ENCODE peak calls at places on chromosome 12, in ten cellular contexts. X, Z, H, L, R, W, K, U, P and N are unnamed samples.

GRCh38 chr12:103809154-103809553 is 31.9 kb downstream of the NT5DC3 start:
- DNase-seq in K (no peak), W (no peak), X (no peak), L (no peak), R (no peak), P (no peak), U (no peak), H (no peak), Z (no peak), N (peak)

GRCh38 chr12:89999699-90000505 is 291.3 kb upstream of the ATP2B1 start:
- DNase-seq in P (no peak), K (no peak), W (no peak), X (no peak), H (no peak), L (no peak), U (no peak), R (no peak), Z (no peak), N (no peak)

GRCh38 chr12:42017036-42017435 is 127.6 kb downstream of the GXYLT1 start:
- DNase-seq in U (no peak), L (no peak), W (no peak), X (no peak), R (no peak), H (no peak), P (no peak), Z (no peak), K (no peak), N (no peak)

GRCh38 chr12:48788522-48788851 is 402 bp downstream of the ADCY6 start:
- DNase-seq in R (no peak), H (no peak), L (no peak), Z (no peak), K (no peak), U (no peak), X (peak), P (no peak), W (no peak), N (no peak)

GRCh38 chr12:28540324-28540714 is 350.1 kb downstream of the CCDC91 start:
- DNase-seq in L (no peak), H (no peak), U (no peak), P (no peak), X (no peak), Z (no peak), K (no peak), R (no peak), W (no peak), N (peak)

GRCh38 chr12:53097564-53098353 is at the start of gene IGFBP6:
- DNase-seq in X (peak), R (peak), Z (no peak), P (peak), W (peak), L (peak), K (peak), U (peak), H (peak), N (peak)

GRCh38 chr12:106178582-106178981 is 39.8 kb upstream of the NUAK1 start:
- DNase-seq in X (no peak), U (no peak), P (no peak), K (no peak), Z (no peak), R (no peak), L (no peak), W (no peak), H (no peak), N (no peak)

GRCh38 chr12:117144599-117144998 is 45.4 kb upstream of the TESC start:
- DNase-seq in X (no peak), K (no peak), R (no peak), U (no peak), W (no peak), L (no peak), P (no peak), Z (no peak), H (no peak), N (no peak)

GRCh38 chr12:51922762-51923505 is 15.6 kb downstream of the ACVRL1 start:
- DNase-seq in P (peak), K (peak), U (peak), L (peak), R (peak), X (no peak), H (peak), Z (no peak), W (peak), N (no peak)

GRCh38 chr12:33560653-33561208 is 121.1 kb upstream of the SYT10 start:
- DNase-seq in Z (no peak), W (no peak), R (no peak), X (no peak), P (no peak), K (no peak), U (no peak), L (no peak), H (no peak), N (no peak)

GRCh38 chr12:62995097-62995496 is 60.1 kb upstream of the PPM1H start:
- DNase-seq in R (no peak), P (no peak), X (no peak), W (no peak), L (no peak), Z (no peak), H (no peak), U (no peak), K (no peak), N (no peak)

GRCh38 chr12:58346032-58346632 is 404.8 kb downstream of the ATP23 start:
- DNase-seq in R (no peak), X (no peak), W (no peak), H (no peak), L (no peak), Z (peak), U (peak), P (no peak), K (peak), N (peak)

GRCh38 chr12:1948883-1949282 is 30.4 kb upstream of the CACNA2D4 start:
- DNase-seq in X (no peak), Z (no peak), W (no peak), L (no peak), U (no peak), R (no peak), H (no peak), P (peak), K (no peak), N (no peak)

GRCh38 chr12:96263449-96263902 is 69.3 kb downstream of the ELK3 start:
- DNase-seq in R (no peak), P (peak), U (no peak), X (no peak), Z (no peak), L (no peak), K (peak), H (no peak), W (no peak), N (no peak)

GRCh38 chr12:96261557-96261956 is 67.4 kb downstream of the ELK3 start:
- DNase-seq in U (no peak), H (no peak), K (no peak), X (no peak), R (no peak), W (no peak), P (no peak), L (no peak), Z (no peak), N (no peak)

GRCh38 chr12:96258451-96258933 is 64.3 kb downstream of the ELK3 start:
- DNase-seq in W (no peak), Z (no peak), R (no peak), P (no peak), K (no peak), L (no peak), U (peak), H (no peak), X (peak), N (no peak)

GRCh38 chr12:96257550-96258392 is 63.6 kb downstream of the ELK3 start:
- DNase-seq in W (no peak), R (no peak), K (no peak), U (peak), H (no peak), L (no peak), X (no peak), Z (no peak), P (no peak), N (no peak)

DNA sequence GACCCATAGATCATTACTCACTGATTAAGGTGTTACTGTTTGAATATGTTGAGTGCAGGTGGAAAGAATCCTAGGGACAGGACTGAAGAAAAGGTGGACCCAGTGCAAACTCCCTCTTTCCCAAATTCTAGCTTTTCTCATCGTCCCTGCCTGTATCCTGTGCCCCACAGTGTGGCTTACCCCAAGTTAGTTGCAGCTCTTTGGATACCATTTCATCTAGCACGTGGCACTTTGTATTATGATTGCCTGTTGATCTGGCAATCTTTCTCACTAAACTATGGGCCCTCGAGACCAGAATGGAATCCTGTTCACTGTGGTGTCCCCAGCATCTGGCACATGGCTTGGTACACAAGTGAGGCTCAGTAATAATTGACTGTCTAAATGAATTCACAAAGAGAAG is 66.5 kb downstream of the ELK3 start:
- DNase-seq in P (no peak), L (no peak), U (no peak), R (no peak), H (no peak), X (no peak), W (no peak), K (no peak), Z (no peak), N (no peak)
- TF ChIP-seq POLR2A in P (no peak), L (no peak), U (no peak), R (no peak), H (no peak), X (no peak), W (no peak), K (no peak), Z (no peak), N (no peak)

DNA sequence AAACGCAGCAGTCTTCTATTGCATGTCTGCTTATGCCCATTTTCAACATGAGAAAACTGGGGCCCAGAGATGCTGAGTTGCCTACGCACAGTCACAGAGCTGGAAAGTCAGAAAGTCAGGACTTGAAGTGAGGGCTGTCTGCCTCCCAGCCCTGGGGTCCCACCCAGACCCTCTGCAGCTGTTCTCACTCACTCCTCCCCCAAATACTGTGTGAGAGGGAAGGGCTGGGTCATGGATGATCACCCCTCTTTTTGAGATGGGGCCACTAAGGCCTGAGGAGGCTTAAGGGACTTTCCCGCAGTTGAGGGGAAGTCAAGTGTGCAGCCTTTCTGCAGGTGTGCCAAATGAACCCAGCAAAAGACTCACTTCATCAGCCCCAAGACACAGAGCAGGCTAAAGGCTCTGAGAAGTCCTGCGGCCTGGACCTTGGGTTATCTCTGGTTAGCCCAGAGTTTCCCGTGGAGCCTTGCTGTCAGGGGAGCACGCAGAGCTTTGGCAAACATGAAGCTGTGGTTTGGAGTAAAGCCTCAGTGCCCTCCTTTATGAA is 18.7 kb downstream of the DTX1 start:
- DNase-seq in U (no peak), P (no peak), K (no peak), Z (no peak), W (peak), H (no peak), X (no peak), R (peak), L (peak), N (no peak)
- TF ChIP-seq POLR2A in U (no peak), P (no peak), K (no peak), Z (no peak), W (no peak), H (no peak), X (no peak), R (no peak), L (no peak), N (no peak)

DNA sequence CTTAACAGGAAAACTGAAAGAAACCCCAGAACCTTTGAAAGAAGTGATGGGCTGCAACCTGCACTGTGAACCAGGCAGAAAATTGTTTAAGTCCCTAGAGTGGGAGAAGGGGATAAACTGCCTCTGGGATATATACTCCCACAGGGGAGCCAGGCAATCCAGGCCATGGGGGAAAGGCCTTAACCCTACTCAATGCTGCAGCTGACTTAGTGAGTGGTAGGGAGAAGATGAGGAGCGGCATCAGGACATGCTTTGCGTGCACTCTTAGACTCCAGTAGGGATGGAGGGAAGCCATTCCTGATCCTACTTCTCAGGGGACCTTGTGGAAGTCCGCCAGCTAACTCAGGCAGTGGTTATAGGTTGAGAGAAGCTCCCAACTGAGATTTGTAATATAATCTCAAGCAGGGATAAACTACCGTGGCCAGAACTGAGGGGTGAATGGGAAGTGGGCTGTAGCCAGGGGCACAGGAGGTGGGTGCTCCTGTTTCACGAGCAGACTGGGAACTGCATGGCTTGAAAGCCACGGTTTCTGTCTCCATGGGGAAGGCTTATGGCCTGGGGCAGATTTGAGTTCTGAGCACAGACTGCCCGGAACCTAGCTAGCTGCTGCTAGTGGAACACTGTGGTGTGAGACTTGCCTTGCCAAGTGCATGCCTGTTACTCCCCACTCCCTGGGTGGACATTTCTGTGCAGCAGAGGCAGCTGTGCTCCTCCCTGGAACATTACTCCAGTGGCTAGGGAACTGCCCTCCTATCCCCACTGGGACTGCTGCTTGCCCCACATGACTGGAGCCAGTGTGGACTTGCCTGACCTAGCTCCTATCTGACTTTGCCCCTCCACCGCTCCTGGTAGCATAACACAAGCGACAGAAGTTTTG is 119.2 kb upstream of the SCAF11 start:
- DNase-seq in K (no peak), R (no peak), U (no peak), L (no peak), W (no peak), X (no peak), Z (no peak), P (no peak), H (no peak), N (no peak)
- TF ChIP-seq POLR2A in K (no peak), R (no peak), U (no peak), L (no peak), W (no peak), X (no peak), Z (no peak), P (no peak), H (no peak), N (no peak)

GRCh38 chr12:100574262-100575074 is 984 bp downstream of the GAS2L3 start:
- DNase-seq in H (no peak), Z (no peak), X (no peak), W (no peak), L (no peak), U (no peak), R (peak), P (no peak), K (peak), N (peak)

GRCh38 chr12:100573168-100573498 is 351 bp upstream of the GAS2L3 start:
- DNase-seq in H (no peak), K (no peak), L (no peak), P (no peak), W (no peak), R (no peak), X (no peak), Z (no peak), U (no peak), N (no peak)

GRCh38 chr12:100572184-100572583 is 1.3 kb upstream of the GAS2L3 start:
- DNase-seq in P (no peak), W (no peak), K (no peak), U (no peak), R (no peak), L (no peak), X (no peak), Z (no peak), H (no peak), N (no peak)

GRCh38 chr12:100576311-100577036 is 3.0 kb downstream of the GAS2L3 start:
- DNase-seq in R (no peak), H (no peak), U (peak), Z (peak), W (no peak), P (no peak), K (peak), L (no peak), X (no peak), N (peak)

DNA sequence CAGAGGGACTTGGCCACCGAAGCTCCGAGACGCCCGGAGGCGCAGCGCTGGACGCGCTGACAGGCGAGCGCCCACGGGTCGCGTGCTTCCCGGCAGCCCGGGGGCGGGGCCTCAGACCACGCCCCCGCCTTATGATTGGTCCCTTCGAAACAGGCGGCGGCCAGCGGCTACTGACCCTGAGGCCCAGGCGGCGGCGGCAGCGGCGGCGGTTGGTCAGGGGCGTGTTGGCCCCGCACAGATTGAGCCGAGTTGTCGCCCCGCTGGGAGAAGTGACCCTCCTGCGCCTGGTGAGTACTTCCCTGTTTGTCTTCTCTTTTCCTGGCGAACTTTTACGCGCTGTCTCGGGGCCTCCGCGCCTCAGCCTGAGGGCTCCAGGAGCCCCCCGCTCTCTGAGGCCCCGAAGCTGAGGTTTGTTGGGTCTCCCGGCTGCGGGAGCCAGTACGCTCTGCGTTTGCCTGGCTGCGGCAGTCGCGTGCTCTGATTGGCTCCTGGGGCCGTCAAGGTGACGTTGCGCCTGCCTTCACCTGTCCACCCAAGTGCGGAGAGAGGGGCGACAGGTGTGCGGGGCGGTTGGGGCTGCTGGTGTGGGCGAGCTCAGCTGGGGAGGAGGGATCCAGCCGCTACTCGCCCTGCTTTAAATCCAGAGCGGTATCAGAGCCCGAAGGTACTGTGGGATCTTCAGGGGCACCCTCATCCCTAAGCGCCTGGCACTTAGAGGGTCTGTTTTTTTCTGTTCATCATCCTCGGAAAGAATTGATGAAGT is at the start of gene GAS2L3:
- DNase-seq in K (peak), R (peak), H (peak), L (peak), U (no peak), X (peak), W (peak), Z (peak), P (peak), N (peak)
- TF ChIP-seq POLR2A in K (peak), R (peak), H (no peak), L (peak), U (no peak), X (peak), W (peak), Z (peak), P (no peak), N (peak)

DNA sequence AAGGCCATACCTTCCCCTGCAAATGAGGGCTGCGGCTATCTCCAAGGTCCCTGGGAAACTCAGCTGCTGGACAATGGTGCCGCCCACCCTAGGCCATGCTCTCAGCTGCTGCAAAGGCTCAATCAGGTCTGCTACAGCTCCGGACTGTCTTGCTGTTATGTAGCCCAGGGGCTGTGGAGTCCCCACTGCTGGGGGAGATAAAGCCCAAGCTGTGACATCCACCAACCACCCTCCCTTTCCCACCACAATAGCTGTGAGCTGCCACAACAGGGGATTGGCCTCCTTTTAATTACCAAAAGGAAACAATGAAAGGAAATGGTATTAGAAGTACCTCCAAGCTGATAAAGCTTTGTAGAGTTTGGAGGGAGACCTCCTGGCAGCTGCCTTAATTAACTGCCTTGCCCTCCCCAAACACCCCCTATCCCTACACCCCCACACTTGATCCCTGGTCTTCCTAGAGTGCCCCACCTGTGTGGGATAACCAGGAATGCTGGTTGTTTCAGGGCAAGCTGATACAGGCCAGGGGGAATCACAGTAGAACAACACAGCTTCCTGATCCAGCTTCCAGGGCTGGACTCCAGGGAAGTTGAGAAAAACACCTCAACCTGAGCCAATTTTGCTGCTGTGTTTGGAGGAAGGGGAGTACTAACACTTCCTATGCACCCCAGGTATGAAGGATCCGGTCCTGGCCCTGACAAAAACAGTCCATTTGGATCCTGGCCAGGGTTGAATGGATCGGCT is at the start of gene VWF:
- DNase-seq in P (no peak), Z (no peak), U (no peak), R (no peak), L (no peak), W (no peak), X (no peak), K (no peak), H (no peak), N (no peak)
- TF ChIP-seq POLR2A in P (no peak), Z (no peak), U (no peak), R (no peak), L (peak), W (no peak), X (no peak), K (no peak), H (no peak), N (no peak)

GRCh38 chr12:128798543-128799341 is 25.0 kb downstream of the SLC15A4 start:
- DNase-seq in U (no peak), R (peak), Z (no peak), X (no peak), K (no peak), L (no peak), W (no peak), P (no peak), H (no peak), N (no peak)
- TF ChIP-seq POLR2A in U (no peak), R (no peak), Z (no peak), X (no peak), K (no peak), L (no peak), W (no peak), P (no peak), H (no peak), N (no peak)

GRCh38 chr12:122545855-122546254 is 18.8 kb downstream of the KNTC1 start:
- DNase-seq in U (no peak), R (no peak), X (no peak), W (no peak), H (no peak), P (no peak), K (no peak), L (no peak), Z (no peak), N (no peak)

GRCh38 chr12:122547330-122547729 is 20.3 kb downstream of the KNTC1 start:
- DNase-seq in L (no peak), H (no peak), K (no peak), P (no peak), R (no peak), W (no peak), U (no peak), Z (no peak), X (no peak), N (no peak)

DNA sequence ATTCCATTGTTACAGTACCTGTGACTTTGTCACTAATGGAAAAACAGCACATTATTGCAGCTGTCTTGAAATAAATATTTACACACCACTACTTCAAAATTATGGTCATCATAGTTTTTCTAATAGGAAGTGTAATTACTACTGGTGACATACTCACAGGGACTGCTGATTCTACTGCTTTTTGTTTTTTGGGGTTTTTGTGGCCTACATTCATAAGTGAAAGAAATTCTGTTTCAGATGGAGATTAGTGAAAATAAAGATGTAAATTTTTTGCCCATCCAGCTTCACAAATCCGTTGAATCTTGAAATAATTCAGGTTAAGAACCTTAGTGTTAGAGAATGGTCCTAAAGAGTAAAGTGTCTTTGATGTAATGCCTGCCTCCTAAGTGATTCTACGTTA is 17.5 kb downstream of the KNTC1 start:
- DNase-seq in U (no peak), W (no peak), L (no peak), H (no peak), X (no peak), P (no peak), Z (no peak), K (no peak), R (no peak), N (no peak)
- TF ChIP-seq POLR2A in U (no peak), W (no peak), L (no peak), H (no peak), X (no peak), P (no peak), Z (no peak), K (no peak), R (no peak), N (no peak)